ENCODE peak calls at places on chromosomes 13 and 19, in six cellular contexts. I, T, R, X, M and Z are unnamed samples.
A peak's percentile ranks its signal among the peaks of the same experiment; 100 is the strongest.

GRCh38 chr19:49875801-49876421 is 1.2 kb downstream of the AKT1S1 start:
- DNase-seq in I (peak; percentile 59), T (peak; percentile 51), R (peak; percentile 68), X (peak; percentile 73), M (peak; percentile 52), Z (peak; percentile 55)

GRCh38 chr13:51935326-51936171 is 73.8 kb downstream of the CCDC70 start:
- DNase-seq in I (peak; percentile 5), T (no peak), R (peak; percentile 21), X (peak; percentile 14), M (no peak), Z (no peak)

GRCh38 chr13:113607056-113607455 is 22.5 kb downstream of the TFDP1 start:
- DNase-seq in I (no peak), T (no peak), R (no peak), X (no peak), M (no peak), Z (no peak)

GRCh38 chr19:51733742-51734522 is 10.1 kb upstream of the HAS1 start:
- DNase-seq in I (no peak), T (no peak), R (no peak), X (no peak), M (no peak), Z (peak; percentile 24)

GRCh38 chr19:29376855-29377354 is 148.9 kb upstream of the VSTM2B start:
- DNase-seq in I (no peak), T (no peak), R (no peak), X (no peak), M (no peak), Z (no peak)

GRCh38 chr19:32358311-32358710 is 12.9 kb downstream of the ZNF507 start:
- DNase-seq in I (no peak), T (no peak), R (no peak), X (no peak), M (no peak), Z (no peak)

GRCh38 chr19:22257916-22258315 is 28.3 kb upstream of the ZNF729 start:
- DNase-seq in I (no peak), T (no peak), R (no peak), X (no peak), M (no peak), Z (no peak)

GRCh38 chr13:19057588-19058340 is 123.9 kb downstream of the TUBA3C start:
- DNase-seq in I (no peak), T (no peak), R (no peak), X (no peak), M (no peak), Z (no peak)

GRCh38 chr13:113881614-113882265 is 17.9 kb upstream of the GAS6 start:
- DNase-seq in I (no peak), T (no peak), R (no peak), X (no peak), M (peak; percentile 72), Z (no peak)

GRCh38 chr19:34692541-34692940 is 15.1 kb downstream of the ZNF302 start:
- DNase-seq in I (no peak), T (no peak), R (no peak), X (no peak), M (no peak), Z (no peak)

GRCh38 chr13:109933476-109933875 is 147.1 kb upstream of the IRS2 start:
- DNase-seq in I (no peak), T (no peak), R (no peak), X (no peak), M (no peak), Z (no peak)

GRCh38 chr19:47447470-47448359 is 24.0 kb downstream of the SLC8A2 start:
- DNase-seq in I (peak; percentile 82), T (peak; percentile 31), R (peak; percentile 73), X (peak; percentile 64), M (no peak), Z (peak; percentile 31)

GRCh38 chr19:12995596-12996541 is 594 bp downstream of the NFIX start:
- DNase-seq in I (no peak), T (no peak), R (peak; percentile 59), X (peak; percentile 45), M (no peak), Z (no peak)

GRCh38 chr13:51425410-51426042 is 27.3 kb downstream of the INTS6 start:
- DNase-seq in I (no peak), T (no peak), R (peak; percentile 79), X (peak; percentile 62), M (no peak), Z (peak; percentile 59)

GRCh38 chr19:55452381-55453325 is 8.8 kb downstream of the ISOC2 start:
- DNase-seq in I (peak; percentile 92), T (peak; percentile 44), R (peak; percentile 76), X (peak; percentile 70), M (no peak), Z (peak; percentile 65)

GRCh38 chr13:42981853-42982252 is 10.2 kb downstream of the EPSTI1 start:
- DNase-seq in I (no peak), T (no peak), R (no peak), X (no peak), M (no peak), Z (no peak)

GRCh38 chr19:6271251-6271650 is 8.5 kb downstream of the MLLT1 start:
- DNase-seq in I (no peak), T (no peak), R (peak; percentile 67), X (peak; percentile 66), M (no peak), Z (peak; percentile 34)

GRCh38 chr19:58439576-58440554 is at the start of gene ZNF132:
- DNase-seq in I (peak; percentile 97), T (no peak), R (peak; percentile 100), X (peak; percentile 99), M (no peak), Z (peak; percentile 100)

GRCh38 chr19:51158474-51159129 is 16.5 kb downstream of the SIGLEC7 start:
- DNase-seq in I (peak; percentile 31), T (peak; percentile 42), R (peak; percentile 46), X (peak; percentile 21), M (peak; percentile 37), Z (no peak)

DNA sequence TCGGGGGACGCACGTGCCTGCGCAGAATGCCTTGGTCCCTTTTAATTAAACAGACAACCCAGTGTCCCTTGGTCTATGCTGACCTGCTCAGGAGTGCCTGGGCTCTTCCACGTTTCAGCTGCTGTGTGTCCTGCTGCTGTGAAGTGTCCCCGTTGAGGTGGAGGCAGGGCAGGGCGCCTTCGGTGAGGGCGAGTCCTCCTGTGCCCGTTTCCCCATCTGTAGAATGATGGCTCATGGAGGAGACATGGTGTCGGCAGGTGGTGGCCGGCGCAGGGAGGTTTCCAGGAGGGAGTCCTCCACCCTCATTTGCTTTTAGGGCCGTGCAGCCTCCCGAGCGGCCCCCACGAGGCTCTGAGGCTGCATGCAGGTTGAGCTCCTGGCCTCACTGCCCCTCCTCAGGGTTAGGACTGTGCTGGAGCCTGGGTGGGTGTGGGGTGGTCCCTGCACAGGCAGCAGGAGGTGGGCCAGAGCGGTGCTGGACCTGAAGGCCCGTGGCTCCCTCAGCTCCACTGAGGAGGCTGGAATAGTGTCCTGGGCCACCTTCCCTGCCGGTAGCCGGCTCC is 8.8 kb downstream of the STK11 start:
- DNase-seq in I (no peak), T (no peak), R (no peak), X (no peak), M (no peak), Z (no peak)
- H3K4me2 ChIP-seq in I (no peak overlapping the region), T (no peak overlapping the region), R (peak overlapping the region; percentile 26), X (no peak overlapping the region), M (no peak overlapping the region), Z (peak overlapping the region; percentile 45)

GRCh38 chr13:107866666-107867623 is 348.4 kb downstream of the LIG4 start:
- DNase-seq in I (peak; percentile 33), T (no peak), R (peak; percentile 90), X (peak; percentile 68), M (no peak), Z (peak; percentile 61)
- H3K4me3 ChIP-seq in I (peak overlapping the region; percentile 85), T (no peak overlapping the region), R (peak overlapping the region; percentile 98), X (peak overlapping the region; percentile 93), M (no peak overlapping the region), Z (peak overlapping the region; percentile 72)

DNA sequence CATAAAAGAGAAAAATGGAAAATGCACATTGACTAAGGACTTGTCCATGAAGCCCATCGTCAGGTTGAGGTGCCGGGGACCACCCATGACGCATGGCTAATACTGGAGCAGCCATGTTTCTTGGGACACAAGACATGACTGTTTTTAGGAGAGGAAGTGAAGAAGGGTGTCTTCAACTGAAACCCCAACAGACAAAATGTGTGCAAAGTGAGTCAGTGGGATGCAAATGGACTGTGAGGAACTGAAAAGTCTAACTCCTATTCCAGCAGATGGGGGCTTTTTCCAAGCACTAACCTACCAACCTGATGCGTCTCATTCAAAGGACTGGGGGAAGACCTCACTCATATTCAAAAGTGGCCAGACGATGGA is 459.3 kb downstream of the FOXO1 start:
- DNase-seq in I (no peak), T (no peak), R (no peak), X (no peak), M (no peak), Z (no peak)
- H3K4me2 ChIP-seq in I (no peak overlapping the region), T (no peak overlapping the region), R (no peak overlapping the region), X (no peak overlapping the region), M (no peak overlapping the region), Z (no peak overlapping the region)

GRCh38 chr19:3669616-3670257 is 30.5 kb downstream of the PIP5K1C start:
- DNase-seq in I (no peak), T (no peak), R (no peak), X (no peak), M (no peak), Z (no peak)

GRCh38 chr19:3667766-3668165 is 32.5 kb downstream of the PIP5K1C start:
- DNase-seq in I (no peak), T (no peak), R (no peak), X (no peak), M (no peak), Z (no peak)

GRCh38 chr19:3667037-3667638 is 33.1 kb downstream of the PIP5K1C start:
- DNase-seq in I (no peak), T (no peak), R (no peak), X (no peak), M (no peak), Z (no peak)

GRCh38 chr19:3669134-3669436 is 31.2 kb downstream of the PIP5K1C start:
- DNase-seq in I (no peak), T (no peak), R (no peak), X (no peak), M (no peak), Z (no peak)

DNA sequence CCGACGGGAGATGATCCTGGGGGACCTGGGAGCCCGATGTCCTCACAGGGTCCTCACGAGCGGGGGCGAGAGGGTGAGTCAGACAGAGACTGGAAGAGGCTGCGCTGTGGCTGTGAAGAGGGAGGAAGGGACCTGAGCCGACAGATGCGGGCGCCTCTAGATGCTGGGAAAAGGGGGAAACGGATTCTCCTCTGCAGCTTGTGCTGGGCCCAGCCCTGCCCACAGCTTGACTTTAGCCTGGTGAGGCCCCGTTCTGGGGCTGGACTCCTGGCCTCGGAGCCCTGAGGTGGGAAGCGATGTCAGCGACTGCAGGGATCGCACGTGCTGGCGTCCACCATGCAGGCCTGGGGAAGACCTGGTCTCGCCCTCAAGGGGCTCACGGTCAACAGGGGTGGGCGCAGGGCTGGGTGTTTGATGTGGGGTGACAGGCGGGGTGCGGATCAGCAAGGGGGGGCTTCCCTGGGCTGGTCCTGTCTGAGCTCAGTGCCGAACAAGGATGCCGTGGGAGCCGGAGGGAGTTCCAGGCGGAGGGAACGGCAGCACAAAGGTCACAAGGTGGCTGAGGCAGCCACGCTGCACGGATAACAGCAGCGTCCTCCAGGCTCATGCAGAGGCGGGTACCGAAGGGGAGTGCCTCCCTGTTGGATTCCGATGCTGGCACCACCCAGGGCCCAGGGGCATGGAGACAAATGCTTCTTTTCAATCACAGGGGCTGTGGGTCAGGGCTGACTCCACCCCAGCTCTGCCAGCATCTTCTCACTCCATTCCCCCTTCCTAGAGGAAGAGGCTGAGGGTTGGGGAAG is 31.7 kb downstream of the PIP5K1C start:
- DNase-seq in I (no peak), T (peak; percentile 21), R (peak; percentile 9), X (peak; percentile 55), M (no peak), Z (peak; percentile 51)
- H3K4me3 ChIP-seq in I (no peak overlapping the region), T (no peak overlapping the region), R (no peak overlapping the region), X (no peak overlapping the region), M (no peak overlapping the region), Z (no peak overlapping the region)